ENCODE peak calls at places on chromosomes 5 and 9, in four cellular contexts. O, A, M and U are unnamed samples.

GRCh38 chr5:134741052-134741451 is 2.7 kb downstream of the CAMLG start:
- DNase-seq in A (no peak), M (no peak), O (no peak), U (no peak)

GRCh38 chr9:16870606-16871357 is at the start of gene BNC2:
- DNase-seq in O (peak; percentile 61), A (peak; percentile 52), M (peak; percentile 89), U (peak; percentile 50)

GRCh38 chr5:8386889-8387288 is 517.9 kb downstream of the MTRR start:
- DNase-seq in A (no peak), O (no peak), M (no peak), U (no peak)

GRCh38 chr5:174533127-174533453 is 191.3 kb upstream of the MSX2 start:
- DNase-seq in M (no peak), O (no peak), A (no peak), U (no peak)

GRCh38 chr9:70479880-70480291 is 65.4 kb upstream of the KLF9 start:
- DNase-seq in M (peak; percentile 56), O (no peak), A (peak; percentile 34), U (peak; percentile 95)

GRCh38 chr9:20684865-20685696 is 1.0 kb downstream of the FOCAD start:
- DNase-seq in A (no peak), M (no peak), O (peak; percentile 7), U (peak; percentile 87)

GRCh38 chr5:155935723-155936122 is 391.2 kb upstream of the SGCD start:
- DNase-seq in M (no peak), O (no peak), A (no peak), U (no peak)

GRCh38 chr5:159337291-159337974 is 7.1 kb upstream of the IL12B start:
- DNase-seq in A (no peak), M (no peak), O (no peak), U (peak; percentile 53)

GRCh38 chr9:4934976-4935672 is 49.9 kb upstream of the JAK2 start:
- DNase-seq in M (no peak), A (no peak), O (no peak), U (peak; percentile 39)

GRCh38 chr5:1931590-1932138 is 48.9 kb upstream of the IRX4 start:
- DNase-seq in A (peak; percentile 30), O (no peak), M (peak; percentile 60), U (no peak)

GRCh38 chr9:105098370-105098769 is 146.1 kb upstream of the SLC44A1 start:
- DNase-seq in A (no peak), M (no peak), O (no peak), U (no peak)

GRCh38 chr5:32172908-32173393 is 1.2 kb downstream of the GOLPH3 start:
- DNase-seq in A (no peak), M (no peak), O (peak; percentile 10), U (no peak)

GRCh38 chr5:31692561-31693221 is 53.8 kb downstream of the PDZD2 start:
- DNase-seq in O (no peak), A (peak; percentile 52), M (no peak), U (no peak)

GRCh38 chr5:58887721-58888409 is 305.0 kb downstream of the RAB3C start:
- DNase-seq in A (peak; percentile 60), M (no peak), O (no peak), U (peak; percentile 76)

GRCh38 chr9:122364783-122365150 is 6.1 kb upstream of the PTGS1 start:
- DNase-seq in O (no peak), M (no peak), A (peak; percentile 61), U (peak; percentile 59)

GRCh38 chr5:149177911-149178565 is 36.7 kb downstream of the ABLIM3 start:
- DNase-seq in A (no peak), M (peak; percentile 47), O (no peak), U (no peak)

GRCh38 chr9:110752766-110753165 is 84.2 kb downstream of the MUSK start:
- DNase-seq in O (peak; percentile 59), A (no peak), M (no peak), U (peak; percentile 99)

GRCh38 chr9:127423934-127424668 is at the start of gene ZNF79:
- DNase-seq in O (peak; percentile 97), A (peak; percentile 94), M (peak; percentile 96), U (peak; percentile 89)

GRCh38 chr5:65925094-65925600 is 1.2 kb upstream of the ERBIN start:
- DNase-seq in M (peak; percentile 68), A (peak; percentile 62), O (peak; percentile 40), U (peak; percentile 71)

GRCh38 chr5:137234973-137235943 is 263.9 kb downstream of the SPOCK1 start:
- DNase-seq in O (no peak), A (no peak), M (no peak), U (no peak)

GRCh38 chr9:127809002-127809561 is 6.4 kb downstream of the FPGS start:
- DNase-seq in A (no peak), O (no peak), M (no peak), U (no peak)

GRCh38 chr5:111930905-111931461 is 174.0 kb upstream of the NREP start:
- DNase-seq in M (no peak), O (no peak), A (no peak), U (peak; percentile 88)

GRCh38 chr9:91905958-91906585 is 44.0 kb downstream of the ROR2 start:
- DNase-seq in M (no peak), A (no peak), O (peak; percentile 23), U (no peak)

GRCh38 chr5:170445936-170446335 is 56.8 kb upstream of the KCNMB1 start:
- DNase-seq in M (no peak), O (no peak), A (no peak), U (no peak)

GRCh38 chr5:72125271-72125670 is 18.0 kb downstream of the MAP1B start:
- DNase-seq in A (no peak), O (no peak), M (no peak), U (no peak)

GRCh38 chr9:129631673-129632129 is 5.7 kb downstream of the NTMT1 start:
- DNase-seq in A (no peak), O (no peak), M (no peak), U (no peak)

GRCh38 chr5:33381243-33381642 is 59.5 kb upstream of the TARS1 start:
- DNase-seq in M (no peak), O (no peak), A (no peak), U (no peak)

GRCh38 chr5:33375900-33376299 is 64.9 kb upstream of the TARS1 start:
- DNase-seq in M (no peak), O (no peak), A (no peak), U (no peak)

GRCh38 chr5:33379757-33380156 is 61.0 kb upstream of the TARS1 start:
- DNase-seq in O (no peak), A (no peak), M (peak; percentile 93), U (peak; percentile 74)
- TF ChIP-seq CTCF in O (peak; percentile 21), A (peak; percentile 31), M (peak; percentile 96), U (peak; percentile 75)

GRCh38 chr5:107670927-107671741 is at the start of gene EFNA5:
- DNase-seq in A (peak; percentile 37), O (peak; percentile 17), M (peak; percentile 75), U (peak; percentile 48)

GRCh38 chr5:107670028-107670926 is 460 bp downstream of the EFNA5 start:
- DNase-seq in M (peak; percentile 71), A (peak; percentile 31), O (peak; percentile 13), U (no peak)

GRCh38 chr5:107668154-107668932 is 2.4 kb downstream of the EFNA5 start:
- DNase-seq in M (no peak), A (no peak), O (no peak), U (no peak)

GRCh38 chr5:107668933-107669542 is 1.7 kb downstream of the EFNA5 start:
- DNase-seq in A (peak; percentile 12), M (peak; percentile 51), O (peak; percentile 14), U (no peak)

DNA sequence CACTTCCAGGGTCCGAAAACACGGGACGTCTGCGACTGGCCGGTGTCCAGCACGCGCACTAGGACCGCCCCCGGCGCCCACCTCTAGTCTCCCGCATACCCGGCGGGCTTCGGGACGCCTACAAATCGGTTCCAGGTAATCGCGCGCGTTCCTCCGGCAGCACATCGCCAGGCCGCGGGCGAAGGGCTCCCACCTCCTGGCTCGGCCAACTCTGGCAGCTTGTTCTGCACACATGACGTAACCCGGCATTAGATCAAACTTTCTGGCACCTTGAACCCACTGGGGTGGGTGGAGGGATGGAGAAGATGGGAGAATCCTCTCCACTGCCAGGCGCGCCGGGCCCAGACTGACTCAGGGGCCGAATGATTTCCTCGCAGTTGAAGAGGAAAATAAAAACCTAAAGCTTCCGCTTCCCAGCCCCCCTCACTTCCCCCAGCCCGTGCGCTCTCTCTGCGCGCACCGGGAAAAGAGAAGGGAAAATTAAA is 1.2 kb downstream of the EFNA5 start:
- DNase-seq in A (peak; percentile 35), O (peak; percentile 9), M (peak; percentile 71), U (peak; percentile 33)
- H3K4me3 ChIP-seq in A (peak overlapping the region; percentile 71), O (peak overlapping the region; percentile 69), M (peak overlapping the region; percentile 86), U (peak overlapping the region; percentile 56)

DNA sequence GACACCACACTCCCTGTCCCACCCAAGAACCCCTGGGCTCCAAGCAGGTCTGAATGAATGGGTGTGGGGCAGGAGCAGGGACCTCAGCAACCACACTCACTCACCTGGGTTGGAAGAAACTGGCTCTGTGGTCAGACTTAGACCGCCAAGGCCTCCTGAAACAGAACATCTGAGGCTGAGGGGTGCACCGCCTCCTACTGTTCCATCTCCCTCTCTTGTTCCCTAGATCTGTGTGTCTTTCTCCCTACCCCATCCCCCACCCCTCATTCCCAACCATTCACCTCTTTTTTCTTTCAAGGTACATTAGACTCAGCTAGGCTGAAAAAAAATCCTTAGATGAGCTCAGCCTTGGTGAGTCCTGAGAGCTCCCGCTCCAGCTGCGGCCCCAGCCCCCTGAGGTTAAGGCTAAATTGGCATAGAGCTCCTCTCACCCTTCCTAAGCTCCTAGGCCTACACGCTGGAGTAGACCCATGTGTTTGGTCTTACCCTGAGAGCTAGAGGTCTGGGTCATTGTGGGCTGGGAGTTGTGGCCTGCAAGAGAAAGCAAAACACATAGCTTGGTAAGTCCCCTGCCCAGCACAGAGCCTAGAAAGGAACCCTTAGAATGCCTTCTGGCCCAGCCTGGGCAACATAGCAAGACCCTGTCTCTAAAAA is 4.8 kb downstream of the ECSCR start:
- DNase-seq in A (no peak), O (no peak), M (no peak), U (no peak)
- TF ChIP-seq CTCF in A (no peak), O (no peak), M (peak; percentile 29), U (no peak)

DNA sequence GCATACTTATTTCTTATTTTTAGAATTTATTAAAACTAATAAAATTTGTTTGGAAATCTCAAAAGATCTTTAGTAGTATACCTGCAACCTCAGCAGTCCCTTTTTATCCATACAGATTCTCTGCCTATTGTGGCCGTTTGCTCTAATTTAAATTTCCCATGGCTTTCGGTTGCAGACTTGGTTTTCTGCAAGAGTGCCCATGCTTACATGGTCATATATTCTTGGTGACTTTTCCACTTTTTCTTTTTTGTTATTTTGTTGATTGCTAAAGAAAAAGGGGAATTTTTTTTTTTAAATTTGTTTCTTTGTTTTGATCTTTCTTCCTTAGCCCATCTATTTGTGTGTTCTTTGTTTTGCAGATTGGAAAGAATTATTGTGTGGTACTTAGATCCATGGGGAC is 20.6 kb downstream of the ZCCHC7 start:
- DNase-seq in A (no peak), M (peak; percentile 35), O (no peak), U (no peak)
- H3K4me3 ChIP-seq in A (no peak overlapping the region), M (no peak overlapping the region), O (no peak overlapping the region), U (no peak overlapping the region)

DNA sequence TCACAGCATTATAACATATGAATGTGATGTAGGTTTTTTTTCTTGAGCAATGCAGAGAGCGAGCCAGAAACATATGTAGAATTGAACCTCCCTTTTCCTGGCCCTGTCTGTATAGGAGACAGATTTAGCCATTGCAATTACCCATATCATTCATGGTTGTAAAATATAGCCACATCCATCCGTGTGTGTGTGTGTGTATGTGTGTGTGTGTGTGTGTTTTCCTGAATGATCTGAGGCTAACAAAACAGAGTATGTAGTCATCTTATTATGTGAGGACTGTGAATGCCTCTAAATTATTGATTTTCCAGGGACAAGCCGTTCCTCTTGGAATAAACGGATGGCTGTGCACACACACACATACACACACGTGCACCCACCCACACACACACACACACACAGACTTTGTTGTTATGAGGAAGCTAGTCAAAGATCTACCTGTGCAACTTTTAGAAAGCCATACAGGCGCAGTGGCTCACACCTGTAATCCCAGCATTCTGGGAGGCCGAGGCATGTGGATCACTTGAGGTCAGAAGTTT is 11.7 kb upstream of the DENND1A start:
- DNase-seq in M (no peak), O (no peak), A (no peak), U (no peak)
- TF ChIP-seq CTCF in M (no peak), O (no peak), A (no peak), U (no peak)